ENCODE peak calls at places on chromosomes 1 and 21, in six cellular contexts. One of them, this sample, is unnamed.

GRCh38 chr1:84861516-84861915 is 31.5 kb downstream of the LPAR3 start:
- DNase-seq in endothelial cell: no peak
- DNase-seq in A549: no peak
- DNase-seq in dorsolateral prefrontal cortex: no peak
- DNase-seq in body of pancreas: no peak
- DNase-seq in heart left ventricle: no peak
- DNase-seq in this sample: no peak

GRCh38 chr1:60423181-60423780 is 349.7 kb upstream of the C1orf87 start:
- DNase-seq in endothelial cell: no peak
- DNase-seq in A549: no peak
- DNase-seq in dorsolateral prefrontal cortex: no peak
- DNase-seq in body of pancreas: no peak
- DNase-seq in heart left ventricle: no peak
- DNase-seq in this sample: no peak

GRCh38 chr1:90143522-90144050 is 148.7 kb downstream of the ZNF326 start:
- DNase-seq in endothelial cell: no peak
- DNase-seq in A549: no peak
- DNase-seq in dorsolateral prefrontal cortex: no peak
- DNase-seq in body of pancreas: no peak
- DNase-seq in heart left ventricle: no peak
- DNase-seq in this sample: no peak

GRCh38 chr1:180805316-180805715 is 107.4 kb upstream of the KIAA1614 start:
- DNase-seq in endothelial cell: no peak
- DNase-seq in A549: no peak
- DNase-seq in dorsolateral prefrontal cortex: no peak
- DNase-seq in body of pancreas: no peak
- DNase-seq in heart left ventricle: no peak
- DNase-seq in this sample: no peak

GRCh38 chr1:10529772-10530171 is 55.0 kb downstream of the PEX14 start:
- DNase-seq in endothelial cell: no peak
- DNase-seq in A549: no peak
- DNase-seq in dorsolateral prefrontal cortex: no peak
- DNase-seq in body of pancreas: no peak
- DNase-seq in heart left ventricle: no peak
- DNase-seq in this sample: no peak

GRCh38 chr1:229167356-229167755 is 103.6 kb upstream of the RAB4A start:
- DNase-seq in endothelial cell: no peak
- DNase-seq in A549: no peak
- DNase-seq in dorsolateral prefrontal cortex: no peak
- DNase-seq in body of pancreas: no peak
- DNase-seq in heart left ventricle: no peak
- DNase-seq in this sample: no peak

GRCh38 chr21:35438643-35439404 is 389.7 kb upstream of the RUNX1 start:
- DNase-seq in endothelial cell: no peak
- DNase-seq in A549: no peak
- DNase-seq in dorsolateral prefrontal cortex: no peak
- DNase-seq in body of pancreas: peak
- DNase-seq in heart left ventricle: no peak
- DNase-seq in this sample: no peak

GRCh38 chr21:32747396-32747795 is 19.6 kb upstream of the SYNJ1 start:
- DNase-seq in endothelial cell: no peak
- DNase-seq in A549: no peak
- DNase-seq in dorsolateral prefrontal cortex: no peak
- DNase-seq in body of pancreas: no peak
- DNase-seq in heart left ventricle: no peak
- DNase-seq in this sample: no peak

GRCh38 chr1:31306278-31306677 is 9.4 kb downstream of the ZCCHC17 start:
- DNase-seq in endothelial cell: no peak
- DNase-seq in A549: peak
- DNase-seq in dorsolateral prefrontal cortex: no peak
- DNase-seq in body of pancreas: no peak
- DNase-seq in heart left ventricle: no peak
- DNase-seq in this sample: no peak

GRCh38 chr1:9145021-9145668 is 16.2 kb upstream of the GPR157 start:
- DNase-seq in endothelial cell: no peak
- DNase-seq in A549: peak
- DNase-seq in dorsolateral prefrontal cortex: no peak
- DNase-seq in body of pancreas: no peak
- DNase-seq in heart left ventricle: no peak
- DNase-seq in this sample: no peak

GRCh38 chr1:15260418-15261154 is 13.6 kb downstream of the FHAD1 start:
- DNase-seq in endothelial cell: no peak
- DNase-seq in A549: no peak
- DNase-seq in dorsolateral prefrontal cortex: no peak
- DNase-seq in body of pancreas: peak
- DNase-seq in heart left ventricle: no peak
- DNase-seq in this sample: no peak

GRCh38 chr21:29117372-29117955 is 13.0 kb upstream of the MAP3K7CL start:
- DNase-seq in endothelial cell: no peak
- DNase-seq in A549: no peak
- DNase-seq in dorsolateral prefrontal cortex: no peak
- DNase-seq in body of pancreas: no peak
- DNase-seq in heart left ventricle: no peak
- DNase-seq in this sample: no peak

GRCh38 chr1:168179411-168180147 is 817 bp downstream of the TIPRL start:
- DNase-seq in endothelial cell: no peak
- DNase-seq in A549: peak
- DNase-seq in dorsolateral prefrontal cortex: no peak
- DNase-seq in body of pancreas: no peak
- DNase-seq in heart left ventricle: no peak
- DNase-seq in this sample: no peak

GRCh38 chr1:170967042-170967910 is 31.9 kb downstream of the MROH9 start:
- DNase-seq in endothelial cell: no peak
- DNase-seq in A549: peak
- DNase-seq in dorsolateral prefrontal cortex: no peak
- DNase-seq in body of pancreas: peak
- DNase-seq in heart left ventricle: no peak
- DNase-seq in this sample: no peak

GRCh38 chr21:37565530-37566223 is 199.1 kb downstream of the DYRK1A start:
- DNase-seq in endothelial cell: no peak
- DNase-seq in A549: peak
- DNase-seq in dorsolateral prefrontal cortex: no peak
- DNase-seq in body of pancreas: no peak
- DNase-seq in heart left ventricle: no peak
- DNase-seq in this sample: no peak

GRCh38 chr1:48115835-48116234 is 106.7 kb upstream of the SLC5A9 start:
- DNase-seq in endothelial cell: no peak
- DNase-seq in A549: no peak
- DNase-seq in dorsolateral prefrontal cortex: no peak
- DNase-seq in body of pancreas: peak
- DNase-seq in heart left ventricle: no peak
- DNase-seq in this sample: no peak

GRCh38 chr21:7947422-7947821 is 2574.0 kb upstream of the TPTE start:
- DNase-seq in endothelial cell: no peak
- DNase-seq in A549: no peak
- DNase-seq in dorsolateral prefrontal cortex: no peak
- DNase-seq in body of pancreas: no peak
- DNase-seq in heart left ventricle: no peak
- DNase-seq in this sample: no peak

GRCh38 chr21:41923641-41924342 is 30.0 kb downstream of the C2CD2 start:
- DNase-seq in endothelial cell: no peak
- DNase-seq in A549: no peak
- DNase-seq in dorsolateral prefrontal cortex: no peak
- DNase-seq in body of pancreas: no peak
- DNase-seq in heart left ventricle: no peak
- DNase-seq in this sample: no peak

GRCh38 chr1:153612755-153613331 is at the start of gene S100A16:
- DNase-seq in endothelial cell: no peak
- DNase-seq in A549: peak
- DNase-seq in dorsolateral prefrontal cortex: no peak
- DNase-seq in body of pancreas: peak
- DNase-seq in heart left ventricle: peak
- DNase-seq in this sample: no peak

GRCh38 chr1:32321712-32322291 is 14.2 kb downstream of the MARCKSL1 start:
- DNase-seq in endothelial cell: no peak
- DNase-seq in A549: peak
- DNase-seq in dorsolateral prefrontal cortex: no peak
- DNase-seq in body of pancreas: peak
- DNase-seq in heart left ventricle: no peak
- DNase-seq in this sample: no peak

GRCh38 chr21:37149411-37149810 is 76.4 kb downstream of the TTC3 start:
- DNase-seq in endothelial cell: no peak
- DNase-seq in A549: no peak
- DNase-seq in dorsolateral prefrontal cortex: no peak
- DNase-seq in body of pancreas: peak
- DNase-seq in heart left ventricle: no peak
- DNase-seq in this sample: no peak

GRCh38 chr1:110554871-110555801 is 36.2 kb upstream of the KCNA10 start:
- DNase-seq in endothelial cell: peak
- DNase-seq in A549: peak
- DNase-seq in dorsolateral prefrontal cortex: peak
- DNase-seq in body of pancreas: peak
- DNase-seq in heart left ventricle: peak
- DNase-seq in this sample: no peak

GRCh38 chr1:61672376-61672775 is 52.6 kb downstream of the TM2D1 start:
- DNase-seq in endothelial cell: no peak
- DNase-seq in A549: no peak
- DNase-seq in dorsolateral prefrontal cortex: no peak
- DNase-seq in body of pancreas: no peak
- DNase-seq in heart left ventricle: no peak
- DNase-seq in this sample: no peak

GRCh38 chr1:21966247-21967000 is 10.4 kb upstream of the CELA3B start:
- DNase-seq in endothelial cell: no peak
- DNase-seq in A549: peak
- DNase-seq in dorsolateral prefrontal cortex: no peak
- DNase-seq in body of pancreas: no peak
- DNase-seq in heart left ventricle: no peak
- DNase-seq in this sample: no peak

GRCh38 chr1:29312469-29313466 is 76.4 kb downstream of the PTPRU start:
- DNase-seq in endothelial cell: no peak
- DNase-seq in A549: no peak
- DNase-seq in dorsolateral prefrontal cortex: no peak
- DNase-seq in body of pancreas: no peak
- DNase-seq in heart left ventricle: no peak
- DNase-seq in this sample: no peak

GRCh38 chr1:16095447-16095846 is 22.0 kb upstream of the FAM131C start:
- DNase-seq in endothelial cell: no peak
- DNase-seq in A549: no peak
- DNase-seq in dorsolateral prefrontal cortex: no peak
- DNase-seq in body of pancreas: no peak
- DNase-seq in heart left ventricle: no peak
- DNase-seq in this sample: no peak

GRCh38 chr1:245797592-245798366 is 643.0 kb downstream of the KIF26B start:
- DNase-seq in endothelial cell: peak
- DNase-seq in A549: peak
- DNase-seq in dorsolateral prefrontal cortex: no peak
- DNase-seq in body of pancreas: no peak
- DNase-seq in heart left ventricle: no peak
- DNase-seq in this sample: no peak
- TF ChIP-seq CTCF in endothelial cell: peak
- TF ChIP-seq CTCF in A549: peak
- TF ChIP-seq CTCF in dorsolateral prefrontal cortex: no peak
- TF ChIP-seq CTCF in body of pancreas: no peak
- TF ChIP-seq CTCF in heart left ventricle: peak
- TF ChIP-seq CTCF in this sample: no peak

GRCh38 chr1:166840309-166841302 is 1.3 kb downstream of the POGK start:
- DNase-seq in endothelial cell: no peak
- DNase-seq in A549: no peak
- DNase-seq in dorsolateral prefrontal cortex: peak
- DNase-seq in body of pancreas: peak
- DNase-seq in heart left ventricle: no peak
- DNase-seq in this sample: no peak
- TF ChIP-seq CTCF in endothelial cell: no peak
- TF ChIP-seq CTCF in A549: no peak
- TF ChIP-seq CTCF in dorsolateral prefrontal cortex: no peak
- TF ChIP-seq CTCF in body of pancreas: peak
- TF ChIP-seq CTCF in heart left ventricle: no peak
- TF ChIP-seq CTCF in this sample: no peak

GRCh38 chr1:23751050-23751814 is 8.0 kb downstream of the ELOA start:
- DNase-seq in endothelial cell: peak
- DNase-seq in A549: peak
- DNase-seq in dorsolateral prefrontal cortex: peak
- DNase-seq in body of pancreas: peak
- DNase-seq in heart left ventricle: no peak
- DNase-seq in this sample: no peak
- TF ChIP-seq CTCF in endothelial cell: peak
- TF ChIP-seq CTCF in A549: peak
- TF ChIP-seq CTCF in dorsolateral prefrontal cortex: peak
- TF ChIP-seq CTCF in body of pancreas: peak
- TF ChIP-seq CTCF in heart left ventricle: peak
- TF ChIP-seq CTCF in this sample: no peak

DNA sequence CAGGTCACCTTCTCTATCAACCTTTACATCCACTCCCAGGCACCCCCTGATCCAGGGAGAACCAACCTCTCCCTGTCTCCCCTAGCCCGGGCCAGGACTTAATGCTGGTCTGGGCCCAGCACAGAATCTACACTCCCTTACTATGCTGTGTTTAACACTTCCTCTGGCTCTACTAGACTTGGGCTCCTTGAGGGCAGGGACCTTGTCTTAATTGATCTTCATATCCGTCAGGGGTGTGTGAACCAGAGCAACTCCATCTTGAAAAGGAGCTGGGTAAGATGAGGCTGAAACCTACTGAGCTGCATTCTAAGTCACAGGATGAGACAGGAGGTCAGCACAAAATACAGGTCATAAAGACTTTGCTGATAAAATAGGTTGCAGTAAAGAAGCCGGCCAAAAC is 98.9 kb downstream of the SSBP3 start:
- DNase-seq in endothelial cell: no peak
- DNase-seq in A549: no peak
- DNase-seq in dorsolateral prefrontal cortex: no peak
- DNase-seq in body of pancreas: no peak
- DNase-seq in heart left ventricle: no peak
- DNase-seq in this sample: no peak
- TF ChIP-seq CTCF in endothelial cell: no peak
- TF ChIP-seq CTCF in A549: no peak
- TF ChIP-seq CTCF in dorsolateral prefrontal cortex: no peak
- TF ChIP-seq CTCF in body of pancreas: no peak
- TF ChIP-seq CTCF in heart left ventricle: no peak
- TF ChIP-seq CTCF in this sample: no peak

This sample was measured in omental fat pad.